ENCODE peak calls at places on chromosomes 11 and 22, in four cellular contexts. I is epithelial cell of esophagus, M is tibial artery, Q is tibial nerve. N is an unnamed sample.

GRCh38 chr11:45024846-45025623 is 74.4 kb upstream of the TP53I11 start:
- DNase-seq in M (no peak), I (no peak), Q (no peak), N (no peak)

GRCh38 chr22:17797721-17798559 is 23.7 kb upstream of the BID start:
- DNase-seq in Q (no peak), I (no peak), M (no peak), N (no peak)

GRCh38 chr22:23715811-23716355 is 25.1 kb downstream of the RGL4 start:
- DNase-seq in I (no peak), Q (no peak), M (no peak), N (no peak)

GRCh38 chr11:17541330-17541885 is 2.8 kb downstream of the USH1C start:
- DNase-seq in Q (no peak), M (peak), I (peak), N (no peak)

GRCh38 chr11:78365381-78365792 is 52.2 kb downstream of the GAB2 start:
- DNase-seq in I (no peak), Q (no peak), M (no peak), N (no peak)

GRCh38 chr22:48980918-48981317 is 846.8 kb downstream of the BRD1 start:
- DNase-seq in Q (no peak), I (no peak), M (peak), N (no peak)

GRCh38 chr11:7605544-7605943 is 67.8 kb downstream of the CYB5R2 start:
- DNase-seq in M (no peak), I (peak), Q (no peak), N (no peak)

GRCh38 chr11:60989108-60989650 is 17.7 kb downstream of the CD6 start:
- DNase-seq in M (no peak), I (no peak), Q (no peak), N (no peak)

GRCh38 chr11:134675983-134676382 is 263.9 kb upstream of the B3GAT1 start:
- DNase-seq in Q (no peak), I (no peak), M (no peak), N (no peak)

GRCh38 chr11:105109855-105110750 is 29.5 kb downstream of the CARD18 start:
- DNase-seq in M (no peak), I (peak), Q (no peak), N (no peak)

GRCh38 chr11:133928628-133929059 is 28.1 kb downstream of the IGSF9B start:
- DNase-seq in M (no peak), I (peak), Q (no peak), N (peak)

DNA sequence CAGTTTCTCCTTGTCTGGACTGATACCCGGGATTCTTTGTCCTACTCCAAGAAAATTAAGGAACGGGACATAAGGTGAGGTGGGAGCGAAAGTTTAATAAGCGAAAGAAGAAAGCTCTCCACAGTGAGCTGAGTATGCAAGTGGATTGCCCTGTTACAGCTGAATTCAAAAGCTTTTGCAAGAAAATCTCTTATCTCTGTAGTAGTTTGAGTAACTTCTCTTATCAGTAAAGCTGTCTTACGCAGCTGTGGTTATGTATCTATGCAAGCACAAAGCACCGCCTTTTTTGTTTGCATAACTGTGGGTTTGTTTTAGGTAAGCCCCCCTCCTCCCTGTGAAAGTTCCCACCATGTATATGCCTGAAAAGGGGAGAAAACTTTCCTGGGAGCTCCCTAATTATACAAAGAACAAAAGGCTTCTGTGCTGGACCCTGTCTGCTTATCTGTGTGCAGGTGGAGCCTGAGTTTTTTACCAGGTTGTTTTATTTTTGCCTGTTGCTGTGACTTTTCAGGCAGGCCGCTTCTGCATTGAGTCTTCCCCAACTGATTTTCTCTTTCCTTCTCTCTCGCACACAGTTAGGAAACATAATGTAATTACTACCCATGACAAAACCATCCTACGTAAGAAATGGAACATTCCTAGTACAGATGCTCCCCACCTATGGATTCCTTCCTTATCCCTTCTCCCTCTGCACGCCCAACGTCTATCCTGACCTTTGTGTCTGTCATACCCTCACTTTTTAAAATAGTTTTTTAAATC is 826 bp upstream of the PLAAT5 start:
- DNase-seq in I (no peak), M (no peak), Q (no peak), N (no peak)
- H3K4me3 ChIP-seq in I (no peak), M (peak), Q (peak), N (no peak)

GRCh38 chr11:64342869-64343739 is 3.1 kb downstream of the CCDC88B start:
- DNase-seq in Q (no peak), I (no peak), M (no peak), N (peak)
- H3K4me3 ChIP-seq in Q (peak), I (peak), M (peak), N (peak)

GRCh38 chr22:41561335-41561734 is 525 bp downstream of the CSDC2 start:
- DNase-seq in M (no peak), Q (no peak), I (no peak), N (peak)

GRCh38 chr22:41562461-41562860 is 1.7 kb downstream of the CSDC2 start:
- DNase-seq in M (no peak), Q (no peak), I (no peak), N (peak)

GRCh38 chr22:41561788-41562187 is 978 bp downstream of the CSDC2 start:
- DNase-seq in I (no peak), Q (no peak), M (peak), N (no peak)

GRCh38 chr22:41557401-41558240 is 3.2 kb upstream of the CSDC2 start:
- DNase-seq in I (peak), M (peak), Q (peak), N (peak)

GRCh38 chr22:41560095-41560487 is 719 bp upstream of the CSDC2 start:
- DNase-seq in M (no peak), I (no peak), Q (no peak), N (no peak)
- H3K4me3 ChIP-seq in M (peak), I (no peak), Q (no peak), N (no peak)

GRCh38 chr11:12678991-12679390 is 4.8 kb downstream of the TEAD1 start:
- DNase-seq in I (no peak), M (no peak), Q (no peak), N (no peak)
- H3K4me3 ChIP-seq in I (no peak), M (no peak), Q (no peak), N (no peak)

GRCh38 chr11:111253630-111254029 is 8.1 kb downstream of the POU2AF2 start:
- DNase-seq in I (no peak), M (no peak), Q (no peak), N (no peak)
- H3K4me3 ChIP-seq in I (no peak), M (no peak), Q (no peak), N (no peak)

DNA sequence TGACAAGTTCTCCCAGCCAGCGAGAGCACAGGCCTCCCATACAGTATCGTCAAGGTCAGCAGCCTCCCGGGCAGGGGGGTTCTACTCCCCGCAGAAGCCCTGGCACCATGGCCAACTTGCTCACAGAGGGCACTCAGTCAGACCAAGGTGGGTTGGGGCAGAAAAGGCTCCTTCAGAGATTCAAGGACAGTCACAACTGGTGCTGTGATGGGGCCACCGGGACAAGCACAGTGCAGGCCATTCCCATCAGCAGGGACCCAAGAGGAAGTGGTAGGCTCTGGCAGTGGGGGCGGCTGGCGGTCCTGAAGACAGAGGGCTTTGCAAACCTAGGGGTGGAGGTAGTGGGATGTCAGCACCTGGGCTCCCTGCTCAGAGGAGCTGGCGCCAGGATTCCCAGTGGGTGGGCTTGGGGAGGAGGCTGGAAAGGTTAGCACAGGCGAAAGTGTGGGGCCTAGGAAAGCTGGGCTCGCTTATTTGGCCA is 5.3 kb upstream of the NEAT1 start:
- DNase-seq in Q (peak), M (peak), I (no peak), N (no peak)
- H3K4me3 ChIP-seq in Q (peak), M (peak), I (peak), N (no peak)

DNA sequence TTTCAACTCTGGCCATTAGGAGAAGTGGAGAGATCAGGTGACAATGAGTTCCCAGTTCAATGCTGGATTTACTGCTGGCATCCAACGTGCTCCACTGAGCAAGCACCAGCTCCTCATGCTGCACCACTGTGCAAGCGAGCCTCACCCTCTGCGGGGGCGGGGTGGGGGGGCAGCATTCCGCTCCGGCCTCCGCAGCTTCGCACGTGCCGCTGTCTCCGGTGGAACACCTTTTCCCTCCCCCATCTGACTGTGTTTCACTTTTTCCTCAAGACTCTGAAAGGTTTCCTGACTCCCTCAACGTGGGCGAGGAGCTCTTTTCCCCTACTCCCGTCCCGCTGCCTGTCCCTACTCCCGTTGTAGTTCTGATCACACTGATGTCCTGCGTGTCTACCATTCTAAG is 835 bp upstream of the RHOD start:
- DNase-seq in I (peak), M (no peak), Q (no peak), N (no peak)
- H3K4me3 ChIP-seq in I (peak), M (peak), Q (peak), N (no peak)

DNA sequence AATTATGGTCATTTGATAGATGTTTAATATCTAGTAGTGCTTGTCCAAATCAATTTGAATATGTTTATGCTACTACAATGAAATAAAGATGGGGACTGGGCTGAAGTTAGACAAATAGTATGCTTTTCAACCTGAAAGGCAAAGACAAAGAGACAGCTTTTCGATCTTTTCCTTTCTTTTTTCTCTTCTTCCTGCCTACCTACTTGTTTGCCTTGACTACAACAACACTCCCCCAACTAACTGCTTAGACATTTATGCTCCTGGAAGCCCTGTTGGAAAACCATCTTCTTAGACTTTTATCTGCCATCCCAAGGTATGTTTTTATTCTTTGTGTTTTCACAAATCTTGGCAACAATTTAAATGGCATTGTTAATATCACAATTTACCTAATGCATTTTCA is 374.4 kb upstream of the DDI1 start:
- DNase-seq in M (no peak), Q (no peak), I (no peak), N (no peak)
- H3K4me3 ChIP-seq in M (no peak), Q (no peak), I (no peak), N (no peak)

DNA sequence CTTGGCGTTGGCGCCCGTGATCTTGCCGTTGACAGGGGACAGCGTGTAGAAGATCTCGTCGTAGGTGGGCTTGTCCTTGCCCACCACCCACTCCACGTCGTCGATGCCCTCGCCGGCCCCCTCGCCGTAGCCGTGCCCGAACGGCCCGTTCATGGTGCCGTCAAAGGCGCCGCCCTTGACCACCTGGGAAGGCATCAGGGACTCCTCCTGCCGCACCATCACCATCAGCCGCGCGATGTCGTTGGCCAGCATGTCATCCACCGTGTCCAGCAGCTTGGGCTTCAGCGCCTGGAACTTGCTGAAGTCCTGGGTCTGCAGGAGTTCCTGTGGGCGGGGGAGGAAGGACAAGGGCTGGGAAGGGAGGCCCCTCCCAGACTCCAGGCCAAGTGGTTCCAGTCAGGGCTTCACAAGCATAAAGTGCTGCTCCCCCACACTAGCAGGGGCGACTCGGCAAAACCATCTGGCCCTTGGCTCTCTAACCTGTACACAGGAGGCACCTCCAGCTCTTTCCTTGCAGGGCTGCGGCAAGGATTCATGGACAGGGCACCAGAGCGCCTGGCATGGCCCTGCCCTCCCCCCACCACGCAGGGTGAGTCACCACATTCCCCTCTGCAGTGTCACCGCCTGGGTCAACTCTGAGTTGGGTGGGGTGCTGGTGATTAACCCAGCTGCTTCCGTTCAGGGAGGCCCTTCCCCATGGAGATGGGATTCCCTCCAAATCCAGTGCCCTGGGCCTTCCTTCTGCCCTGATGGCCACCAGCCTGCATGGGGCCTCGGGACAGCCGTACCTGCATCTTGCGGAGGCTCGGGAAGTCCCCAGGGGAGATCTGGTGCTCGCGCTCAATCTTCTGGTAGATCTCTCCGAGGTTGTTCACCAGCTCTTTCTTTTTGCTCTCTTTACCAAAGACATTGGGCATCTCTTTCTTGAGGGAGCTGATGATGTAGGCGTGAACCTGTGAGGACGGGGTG is 10.4 kb upstream of the CDC42BPG start:
- DNase-seq in I (peak), M (peak), Q (peak), N (no peak)
- H3K4me3 ChIP-seq in I (no peak), M (peak), Q (no peak), N (no peak)

DNA sequence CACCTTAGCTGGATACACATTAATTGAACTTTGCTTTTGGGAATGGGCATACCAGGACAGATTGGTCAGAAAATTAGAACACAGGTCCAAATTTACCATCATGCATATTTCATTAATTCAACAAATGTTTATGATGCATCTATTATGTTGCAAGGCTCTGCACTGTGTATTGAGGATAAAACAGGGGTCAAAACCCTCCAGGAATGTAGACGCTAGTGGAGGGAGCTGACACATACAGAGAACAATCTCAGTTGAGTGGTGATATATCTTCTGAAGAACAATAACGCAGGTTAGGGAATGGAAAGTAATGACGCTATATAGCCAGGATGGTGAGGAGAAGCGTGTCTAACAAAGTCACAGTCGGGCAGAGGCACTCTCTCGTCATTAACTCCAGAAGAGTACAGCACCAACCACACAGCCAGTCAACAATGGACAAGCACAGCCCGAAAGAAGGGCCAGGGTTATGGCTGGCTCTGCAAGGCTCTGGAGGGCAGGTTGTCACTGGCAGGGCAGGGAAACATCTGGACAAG is 3.8 kb downstream of the FLI1 start:
- DNase-seq in Q (no peak), I (no peak), M (no peak), N (no peak)
- H3K4me3 ChIP-seq in Q (no peak), I (no peak), M (no peak), N (no peak)

N was measured in WERI-Rb-1.